ENCODE peak calls at places on chromosome 22, in four cellular contexts. A is endothelial cell, T is A549, K is Right ventricle myocardium superior. Y is an unnamed sample.
A peak's percentile ranks its signal among the peaks of the same experiment; 100 is the strongest.

GRCh38 chr22:50675553-50676199 is 3.1 kb downstream of the SHANK3 start:
- DNase-seq in K (no peak), T (no peak), A (no peak), Y (no peak)

GRCh38 chr22:17172172-17172833 is 13.2 kb upstream of the HDHD5 start:
- DNase-seq in K (peak; percentile 74), A (peak; percentile 17), T (no peak), Y (no peak)

GRCh38 chr22:17283423-17283822 is 64.2 kb upstream of the ADA2 start:
- DNase-seq in T (no peak), K (no peak), A (no peak), Y (no peak)

GRCh38 chr22:19398206-19398605 is 33.3 kb downstream of the HIRA start:
- DNase-seq in T (no peak), A (no peak), K (no peak), Y (no peak)

GRCh38 chr22:30785527-30785926 is 90.9 kb downstream of the OSBP2 start:
- DNase-seq in A (no peak), T (no peak), K (no peak), Y (no peak)

GRCh38 chr22:44667276-44667675 is 34.7 kb upstream of the PRR5 start:
- DNase-seq in K (peak; percentile 54), A (no peak), T (no peak), Y (no peak)

GRCh38 chr22:29700206-29700948 is 19.4 kb upstream of the CABP7 start:
- DNase-seq in A (no peak), K (no peak), T (no peak), Y (no peak)

GRCh38 chr22:31279821-31280496 is 12.3 kb downstream of the PIK3IP1 start:
- DNase-seq in A (no peak), K (no peak), T (no peak), Y (no peak)